ENCODE peak calls at places on chromosomes 2 and 18, in ten cellular contexts. S is stomach, G is thyroid gland, B is body of pancreas, C is K562, U is HepG2, I is adrenal gland, P is IMR-90, D is heart left ventricle, N is spleen. F is an unnamed sample. For H3K27me3 and H3K4me1, the result is how much of the 10 kb centered on the place peaks cover.

GRCh38 chr2:6053711-6054393 is 361.7 kb downstream of the SOX11 start:
- DNase-seq in S (no peak), G (no peak), B (no peak), C (no peak), U (no peak), I (no peak), P (no peak), D (no peak), N (no peak), F (no peak)

GRCh38 chr2:164800572-164800971 is 41.1 kb downstream of the COBLL1 start:
- DNase-seq in S (no peak), G (no peak), B (no peak), C (no peak), U (no peak), I (no peak), P (no peak), D (no peak), N (no peak), F (no peak)

GRCh38 chr2:221549143-221549542 is 23.0 kb downstream of the EPHA4 start:
- DNase-seq in S (no peak), G (no peak), B (no peak), C (no peak), U (no peak), I (no peak), P (peak), D (no peak), N (no peak), F (no peak)

GRCh38 chr18:47418746-47419145 is 167.3 kb upstream of the SKOR2 start:
- DNase-seq in S (no peak), G (no peak), B (no peak), C (no peak), U (no peak), I (peak), P (no peak), D (no peak), N (no peak), F (no peak)

GRCh38 chr2:120992791-120993555 is 257.3 kb downstream of the GLI2 start:
- DNase-seq in S (no peak), G (no peak), B (no peak), C (no peak), U (no peak), I (no peak), P (no peak), D (no peak), N (peak), F (peak)

GRCh38 chr18:57807336-57808117 is 4.4 kb upstream of the ATP8B1 start:
- DNase-seq in S (peak), G (no peak), B (peak), C (no peak), U (no peak), I (peak), P (peak), D (no peak), N (no peak), F (no peak)

GRCh38 chr2:43100883-43101662 is 125.3 kb downstream of the ZFP36L2 start:
- DNase-seq in S (peak), G (peak), B (peak), C (no peak), U (no peak), I (no peak), P (peak), D (peak), N (peak), F (no peak)

GRCh38 chr2:154402138-154402714 is 296.3 kb upstream of the KCNJ3 start:
- DNase-seq in S (no peak), G (no peak), B (no peak), C (no peak), U (peak), I (no peak), P (peak), D (no peak), N (no peak), F (no peak)

GRCh38 chr2:240479561-240479960 is 44.1 kb downstream of the GPC1 start:
- DNase-seq in S (no peak), G (no peak), B (no peak), C (no peak), U (no peak), I (no peak), P (no peak), D (no peak), N (no peak), F (no peak)

GRCh38 chr2:152766908-152767307 is 48.5 kb downstream of the ARL6IP6 start:
- DNase-seq in S (no peak), G (no peak), B (no peak), C (no peak), U (no peak), I (no peak), P (peak), D (no peak), N (no peak), F (no peak)

GRCh38 chr2:157628532-157629415 is at the start of gene ACVR1C:
- DNase-seq in S (peak), G (peak), B (peak), C (peak), U (peak), I (peak), P (peak), D (peak), N (peak), F (peak)

GRCh38 chr18:63681449-63682381 is 20.0 kb upstream of the SERPINB3 start:
- DNase-seq in S (no peak), G (no peak), B (no peak), C (no peak), U (peak), I (no peak), P (no peak), D (no peak), N (no peak), F (peak)

GRCh38 chr18:7946724-7947377 is 379.7 kb downstream of the PTPRM start:
- DNase-seq in S (peak), G (peak), B (no peak), C (no peak), U (no peak), I (peak), P (peak), D (no peak), N (no peak), F (no peak)

GRCh38 chr2:173568054-173568453 is 213.4 kb downstream of the CDCA7 start:
- DNase-seq in S (no peak), G (peak), B (no peak), C (peak), U (peak), I (no peak), P (no peak), D (peak), N (no peak), F (no peak)

GRCh38 chr18:73283788-73284187 is 416.0 kb upstream of the NETO1 start:
- DNase-seq in S (no peak), G (no peak), B (no peak), C (no peak), U (no peak), I (no peak), P (peak), D (no peak), N (no peak), F (no peak)

GRCh38 chr2:38428940-38429339 is 51.9 kb upstream of the ATL2 start:
- DNase-seq in S (no peak), G (no peak), B (no peak), C (no peak), U (no peak), I (no peak), P (no peak), D (no peak), N (no peak), F (no peak)

GRCh38 chr2:232350804-232351685 is 27.5 kb upstream of the ALPP start:
- DNase-seq in S (no peak), G (peak), B (peak), C (no peak), U (no peak), I (no peak), P (no peak), D (no peak), N (peak), F (no peak)

GRCh38 chr2:108215794-108216211 is 24.0 kb upstream of the SULT1C3 start:
- DNase-seq in S (peak), G (peak), B (peak), C (no peak), U (peak), I (no peak), P (peak), D (no peak), N (no peak), F (peak)

GRCh38 chr18:80246656-80247402 is 485 bp downstream of the PARD6G start:
- DNase-seq in S (no peak), G (peak), B (peak), C (peak), U (no peak), I (peak), P (no peak), D (peak), N (no peak), F (no peak)

GRCh38 chr2:192194065-192194865 is 468 bp downstream of the TMEFF2 start:
- DNase-seq in S (no peak), G (peak), B (peak), C (no peak), U (no peak), I (peak), P (peak), D (peak), N (peak), F (peak)

GRCh38 chr2:68284896-68285295 is 32.6 kb upstream of the PPP3R1 start:
- DNase-seq in S (no peak), G (no peak), B (no peak), C (no peak), U (no peak), I (peak), P (peak), D (peak), N (no peak), F (no peak)

GRCh38 chr2:164335947-164336346 is 285.3 kb downstream of the GRB14 start:
- DNase-seq in S (no peak), G (no peak), B (no peak), C (no peak), U (no peak), I (no peak), P (no peak), D (no peak), N (no peak), F (no peak)

GRCh38 chr18:25896178-25896780 is 194.1 kb downstream of the SS18 start:
- DNase-seq in S (no peak), G (peak), B (no peak), C (peak), U (peak), I (peak), P (peak), D (no peak), N (no peak), F (no peak)

GRCh38 chr2:3309496-3310355 is 67.9 kb downstream of the EIPR1 start:
- DNase-seq in S (no peak), G (peak), B (no peak), C (no peak), U (no peak), I (peak), P (no peak), D (no peak), N (peak), F (no peak)

GRCh38 chr2:45218931-45219339 is 209.7 kb upstream of the SIX2 start:
- DNase-seq in S (peak), G (peak), B (peak), C (no peak), U (no peak), I (no peak), P (no peak), D (no peak), N (no peak), F (no peak)

GRCh38 chr18:79801641-79802040 is 3.9 kb downstream of the KCNG2 start:
- DNase-seq in S (no peak), G (no peak), B (no peak), C (no peak), U (no peak), I (no peak), P (no peak), D (peak), N (peak), F (no peak)

GRCh38 chr2:150778828-150779227 is 291.4 kb upstream of the RND3 start:
- DNase-seq in S (no peak), G (no peak), B (no peak), C (no peak), U (no peak), I (peak), P (no peak), D (no peak), N (no peak), F (no peak)

GRCh38 chr2:108884629-108885028 is 98.1 kb downstream of the CCDC138 start:
- DNase-seq in S (no peak), G (peak), B (no peak), C (no peak), U (no peak), I (no peak), P (no peak), D (no peak), N (no peak), F (no peak)

GRCh38 chr2:20532634-20533437 is 86.0 kb downstream of the RHOB start:
- DNase-seq in S (no peak), G (no peak), B (no peak), C (no peak), U (peak), I (no peak), P (no peak), D (no peak), N (peak), F (peak)

GRCh38 chr2:28662468-28663095 is 89.0 kb upstream of the PPP1CB start:
- DNase-seq in S (peak), G (peak), B (peak), C (no peak), U (no peak), I (no peak), P (peak), D (peak), N (no peak), F (no peak)
- TF ChIP-seq POLR2A in S (no peak), G (peak), B (no peak), C (no peak), U (no peak), I (no peak), P (peak), D (no peak), N (no peak), F (no peak)

GRCh38 chr2:218879881-218880748 is 537 bp upstream of the WNT10A start:
- DNase-seq in S (peak), G (peak), B (peak), C (peak), U (no peak), I (no peak), P (no peak), D (peak), N (peak), F (no peak)
- H3K27me3 ChIP-seq in S (half or more), G (under half), B (under half), C (under half), U (under half), I (half or more), P (half or more), D (half or more), N (half or more), F (under half)

DNA sequence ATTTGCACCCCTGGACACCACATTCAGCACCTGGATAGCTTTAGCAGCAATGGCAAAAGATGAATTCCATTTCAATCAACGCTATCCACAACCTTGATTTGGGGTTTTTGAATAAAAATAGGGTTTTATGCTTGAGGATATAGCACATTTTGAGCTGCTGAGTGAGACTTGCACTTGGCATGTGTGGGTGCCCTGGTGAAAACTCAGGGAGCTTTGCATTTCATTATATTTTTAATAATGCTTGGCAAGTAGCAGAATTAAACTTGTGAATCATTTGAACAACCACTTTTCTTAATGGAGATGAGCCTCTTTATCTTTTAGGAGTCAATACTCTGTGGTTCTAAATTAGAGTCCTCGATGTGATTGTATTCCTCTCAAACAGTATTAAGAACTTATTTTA is 252.4 kb downstream of the PLCL1 start:
- DNase-seq in S (no peak), G (no peak), B (no peak), C (no peak), U (no peak), I (no peak), P (no peak), D (no peak), N (no peak), F (no peak)
- H3K4me1 ChIP-seq in S (under half), G (under half), B (under half), C (under half), U (under half), I (under half), P (under half), D (half or more), N (under half), F (under half)

GRCh38 chr2:128318776-128319456 is at the start of gene HS6ST1:
- DNase-seq in S (peak), G (peak), B (peak), C (peak), U (peak), I (peak), P (peak), D (peak), N (peak), F (peak)
- TF ChIP-seq POLR2A in S (no peak), G (peak), B (no peak), C (no peak), U (no peak), I (peak), P (peak), D (no peak), N (no peak), F (peak)

GRCh38 chr18:74388227-74388626 is 68.9 kb downstream of the DIPK1C start:
- DNase-seq in S (no peak), G (no peak), B (no peak), C (no peak), U (no peak), I (no peak), P (no peak), D (no peak), N (no peak), F (no peak)
- H3K27me3 ChIP-seq in S (under half), G (under half), B (under half), C (under half), U (under half), I (under half), P (under half), D (under half), N (under half), F (under half)

DNA sequence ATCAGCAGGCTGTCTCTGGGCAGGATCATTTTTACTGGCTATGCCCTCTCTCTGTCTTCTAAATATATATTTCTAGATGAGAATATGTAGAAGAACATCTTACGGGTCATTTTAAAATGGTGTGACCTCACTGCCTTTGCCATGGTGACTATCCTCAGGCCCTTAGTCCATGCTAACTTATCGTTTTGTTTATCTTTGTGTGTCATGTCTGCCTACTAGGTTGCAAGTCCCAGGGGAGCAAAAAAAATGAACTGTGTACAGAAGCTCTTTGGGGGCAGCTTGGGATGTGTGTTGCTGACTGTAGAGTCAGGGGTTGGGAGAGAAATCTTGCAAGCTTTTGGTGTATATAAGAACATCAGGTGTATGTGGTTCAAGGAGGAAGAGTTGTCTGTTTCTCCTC is 11.0 kb downstream of the CPSF3 start:
- DNase-seq in S (no peak), G (no peak), B (no peak), C (no peak), U (no peak), I (no peak), P (peak), D (no peak), N (no peak), F (no peak)
- H3K4me1 ChIP-seq in S (under half), G (under half), B (under half), C (under half), U (under half), I (under half), P (under half), D (under half), N (under half), F (under half)

GRCh38 chr2:25294573-25295462 is 46.9 kb downstream of the DNMT3A start:
- DNase-seq in S (peak), G (peak), B (peak), C (no peak), U (no peak), I (peak), P (peak), D (peak), N (peak), F (peak)
- TF ChIP-seq POLR2A in S (no peak), G (no peak), B (peak), C (no peak), U (no peak), I (no peak), P (no peak), D (no peak), N (no peak), F (no peak)

GRCh38 chr2:30136729-30137444 is 9.9 kb upstream of the YPEL5 start:
- DNase-seq in S (no peak), G (no peak), B (no peak), C (no peak), U (no peak), I (peak), P (no peak), D (no peak), N (no peak), F (no peak)
- H3K27me3 ChIP-seq in S (under half), G (under half), B (under half), C (under half), U (under half), I (under half), P (under half), D (under half), N (under half), F (under half)

F was measured in right lobe of liver.